ENCODE peak calls at places on chromosomes 7 and 10, in five cellular contexts. O is cardiac fibroblast, W is T-helper 9 cell, V is stromal cell of bone marrow, G is hepatic stellate cell. X is an unnamed sample.

GRCh38 chr10:33370434-33370930 is 36.0 kb upstream of the NRP1 start:
- DNase-seq in G (no peak), O (peak; percentile 21), V (no peak), W (no peak), X (no peak)

GRCh38 chr7:2587134-2587533 is 28.4 kb downstream of the IQCE start:
- DNase-seq in W (no peak), V (no peak), G (no peak), O (no peak), X (no peak)

GRCh38 chr7:5469375-5470166 is 45.9 kb upstream of the TNRC18 start:
- DNase-seq in V (no peak), O (no peak), G (no peak), W (no peak), X (no peak)

GRCh38 chr10:62437696-62438095 is 63.5 kb downstream of the ZNF365 start:
- DNase-seq in G (peak; percentile 18), O (peak; percentile 88), V (peak; percentile 54), W (no peak), X (peak; percentile 88)

GRCh38 chr10:125263551-125263950 is 103.2 kb upstream of the CTBP2 start:
- DNase-seq in W (no peak), O (peak; percentile 17), G (no peak), V (no peak), X (no peak)

GRCh38 chr7:87875151-87876039 is 765 bp downstream of the SLC25A40 start:
- DNase-seq in V (no peak), O (peak; percentile 18), G (peak; percentile 13), W (no peak), X (no peak)

GRCh38 chr10:72075184-72076115 is 12.9 kb downstream of the SPOCK2 start:
- DNase-seq in O (no peak), W (no peak), V (no peak), G (no peak), X (no peak)

GRCh38 chr10:87863102-87863943 is at the start of the genes KLLN and PTEN:
- DNase-seq in V (peak; percentile 82), O (peak; percentile 93), W (peak; percentile 72), G (peak; percentile 90), X (peak; percentile 79)